ENCODE peak calls at places on chromosome 10, in five cellular contexts. One of them, this sample, is unnamed.

GRCh38 chr10:14560274-14560673 is 214.4 kb downstream of the FAM107B start:
- DNase-seq in astrocyte of the spinal cord: peak
- DNase-seq in stimulated activated naive CD8-positive, alpha-beta T cell treated with anti-CD3 and anti-CD28 coated beads, Interleukin-15, Interleukin-2, amounts not matched to agents 100 U/mL and 50 U/mL, for 24 hours: peak
- DNase-seq in endodermal cell: peak
- DNase-seq in stomach: peak
- DNase-seq in this sample: peak

GRCh38 chr10:60820093-60820769 is 42.0 kb downstream of the CDK1 start:
- DNase-seq in stimulated activated naive CD8-positive, alpha-beta T cell treated with anti-CD3 and anti-CD28 coated beads, Interleukin-15, Interleukin-2, amounts not matched to agents 100 U/mL and 50 U/mL, for 24 hours: no peak
- DNase-seq in astrocyte of the spinal cord: peak
- DNase-seq in stomach: no peak
- DNase-seq in endodermal cell: peak
- DNase-seq in this sample: no peak

GRCh38 chr10:131068311-131068710 is 243.2 kb downstream of the TCERG1L start:
- DNase-seq in stomach: no peak
- DNase-seq in astrocyte of the spinal cord: no peak
- DNase-seq in stimulated activated naive CD8-positive, alpha-beta T cell treated with anti-CD3 and anti-CD28 coated beads, Interleukin-15, Interleukin-2, amounts not matched to agents 100 U/mL and 50 U/mL, for 24 hours: no peak
- DNase-seq in endodermal cell: no peak
- DNase-seq in this sample: no peak

GRCh38 chr10:84179059-84179710 is 5.6 kb downstream of the GPR15LG start:
- DNase-seq in stimulated activated naive CD8-positive, alpha-beta T cell treated with anti-CD3 and anti-CD28 coated beads, Interleukin-15, Interleukin-2, amounts not matched to agents 100 U/mL and 50 U/mL, for 24 hours: no peak
- DNase-seq in astrocyte of the spinal cord: no peak
- DNase-seq in stomach: no peak
- DNase-seq in endodermal cell: no peak
- DNase-seq in this sample: peak

GRCh38 chr10:47353351-47353750 is 5.2 kb downstream of the RBP3 start:
- DNase-seq in stimulated activated naive CD8-positive, alpha-beta T cell treated with anti-CD3 and anti-CD28 coated beads, Interleukin-15, Interleukin-2, amounts not matched to agents 100 U/mL and 50 U/mL, for 24 hours: no peak
- DNase-seq in astrocyte of the spinal cord: no peak
- DNase-seq in endodermal cell: no peak
- DNase-seq in stomach: no peak
- DNase-seq in this sample: no peak

GRCh38 chr10:46019170-46019528 is 11.3 kb downstream of the NCOA4 start:
- DNase-seq in stomach: no peak
- DNase-seq in endodermal cell: no peak
- DNase-seq in stimulated activated naive CD8-positive, alpha-beta T cell treated with anti-CD3 and anti-CD28 coated beads, Interleukin-15, Interleukin-2, amounts not matched to agents 100 U/mL and 50 U/mL, for 24 hours: no peak
- DNase-seq in astrocyte of the spinal cord: no peak
- DNase-seq in this sample: no peak

GRCh38 chr10:15744217-15744865 is 24.6 kb upstream of the ITGA8 start:
- DNase-seq in endodermal cell: peak
- DNase-seq in astrocyte of the spinal cord: peak
- DNase-seq in stimulated activated naive CD8-positive, alpha-beta T cell treated with anti-CD3 and anti-CD28 coated beads, Interleukin-15, Interleukin-2, amounts not matched to agents 100 U/mL and 50 U/mL, for 24 hours: peak
- DNase-seq in stomach: peak
- DNase-seq in this sample: no peak

GRCh38 chr10:120574986-120575385 is 118.0 kb downstream of the PLPP4 start:
- DNase-seq in endodermal cell: no peak
- DNase-seq in astrocyte of the spinal cord: no peak
- DNase-seq in stomach: no peak
- DNase-seq in stimulated activated naive CD8-positive, alpha-beta T cell treated with anti-CD3 and anti-CD28 coated beads, Interleukin-15, Interleukin-2, amounts not matched to agents 100 U/mL and 50 U/mL, for 24 hours: no peak
- DNase-seq in this sample: no peak

GRCh38 chr10:95451150-95451549 is 110.0 kb downstream of the SORBS1 start:
- DNase-seq in stomach: no peak
- DNase-seq in astrocyte of the spinal cord: no peak
- DNase-seq in stimulated activated naive CD8-positive, alpha-beta T cell treated with anti-CD3 and anti-CD28 coated beads, Interleukin-15, Interleukin-2, amounts not matched to agents 100 U/mL and 50 U/mL, for 24 hours: no peak
- DNase-seq in endodermal cell: no peak
- DNase-seq in this sample: no peak

GRCh38 chr10:110176626-110177025 is 30.8 kb upstream of the MXI1 start:
- DNase-seq in stimulated activated naive CD8-positive, alpha-beta T cell treated with anti-CD3 and anti-CD28 coated beads, Interleukin-15, Interleukin-2, amounts not matched to agents 100 U/mL and 50 U/mL, for 24 hours: no peak
- DNase-seq in endodermal cell: peak
- DNase-seq in stomach: no peak
- DNase-seq in astrocyte of the spinal cord: no peak
- DNase-seq in this sample: no peak

GRCh38 chr10:122530177-122530576 is 30.4 kb upstream of the DMBT1 start:
- DNase-seq in stomach: no peak
- DNase-seq in astrocyte of the spinal cord: peak
- DNase-seq in stimulated activated naive CD8-positive, alpha-beta T cell treated with anti-CD3 and anti-CD28 coated beads, Interleukin-15, Interleukin-2, amounts not matched to agents 100 U/mL and 50 U/mL, for 24 hours: no peak
- DNase-seq in endodermal cell: no peak
- DNase-seq in this sample: no peak